ENCODE peak calls at places on chromosomes 1 and 21, in six cellular contexts. E, X, R, A, N and Y are unnamed samples.

GRCh38 chr1:154730986-154731489 is 123.1 kb upstream of the ADAR start:
- DNase-seq in A (peak; percentile 83), N (no peak), R (peak; percentile 71), E (peak; percentile 32), X (no peak), Y (peak; percentile 55)

GRCh38 chr1:204670152-204670927 is 15.2 kb downstream of the LRRN2 start:
- DNase-seq in X (no peak), N (no peak), R (peak; percentile 58), E (peak; percentile 43), A (peak; percentile 82), Y (no peak)

GRCh38 chr1:235401251-235401650 is 34.0 kb downstream of the TBCE start:
- DNase-seq in E (no peak), N (no peak), R (no peak), X (no peak), A (peak; percentile 38), Y (no peak)

GRCh38 chr1:235203428-235203827 is 42.4 kb upstream of the RBM34 start:
- DNase-seq in E (no peak), X (no peak), N (no peak), A (no peak), R (no peak), Y (no peak)

GRCh38 chr1:47433453-47434050 is 4.3 kb upstream of the FOXD2 start:
- DNase-seq in E (no peak), N (no peak), X (no peak), R (no peak), A (no peak), Y (no peak)

GRCh38 chr1:160567858-160568682 is 11.2 kb downstream of the CD84 start:
- DNase-seq in R (no peak), X (peak; percentile 67), A (no peak), E (no peak), N (no peak), Y (no peak)

GRCh38 chr1:162381383-162381782 is at the start of gene C1orf226:
- DNase-seq in E (no peak), A (peak; percentile 19), N (no peak), X (no peak), R (no peak), Y (no peak)

GRCh38 chr21:42537106-42537742 is 23.6 kb downstream of the SLC37A1 start:
- DNase-seq in E (no peak), N (no peak), R (peak; percentile 16), X (no peak), A (peak; percentile 6), Y (no peak)

GRCh38 chr1:176989754-176990153 is 174.8 kb downstream of the ASTN1 start:
- DNase-seq in A (no peak), R (no peak), X (no peak), N (peak; percentile 7), E (no peak), Y (no peak)

GRCh38 chr21:17238468-17238867 is 274.4 kb upstream of the CXADR start:
- DNase-seq in N (no peak), E (no peak), A (no peak), R (no peak), X (no peak), Y (no peak)

GRCh38 chr21:34687065-34687464 is 18.3 kb downstream of the CLIC6 start:
- DNase-seq in A (no peak), R (no peak), E (no peak), N (no peak), X (no peak), Y (peak; percentile 33)

GRCh38 chr1:168783424-168783823 is 54.4 kb upstream of the DPT start:
- DNase-seq in R (no peak), N (no peak), A (peak; percentile 52), X (no peak), E (no peak), Y (no peak)

GRCh38 chr1:50841791-50842387 is 118.2 kb downstream of the FAF1 start:
- DNase-seq in X (no peak), A (peak; percentile 70), R (peak; percentile 72), E (peak; percentile 66), N (no peak), Y (no peak)

GRCh38 chr1:177126267-177126666 is 38.2 kb downstream of the ASTN1 start:
- DNase-seq in X (no peak), R (no peak), N (no peak), E (no peak), A (no peak), Y (no peak)

GRCh38 chr21:15065381-15066230 is 806 bp upstream of the NRIP1 start:
- DNase-seq in R (peak; percentile 92), X (peak; percentile 73), N (peak; percentile 86), E (peak; percentile 71), A (peak; percentile 92), Y (no peak)

GRCh38 chr1:171220551-171221175 is 27.6 kb upstream of the FMO1 start:
- DNase-seq in X (no peak), R (peak; percentile 69), A (peak; percentile 3), N (no peak), E (peak; percentile 9), Y (no peak)

GRCh38 chr1:185156321-185156853 is 366 bp downstream of the TRMT1L start:
- DNase-seq in N (no peak), E (no peak), R (peak; percentile 23), A (peak; percentile 60), X (no peak), Y (no peak)

GRCh38 chr1:172906778-172907592 is 143.8 kb downstream of the TNFSF18 start:
- DNase-seq in A (peak; percentile 92), E (no peak), N (no peak), R (peak; percentile 84), X (no peak), Y (no peak)

GRCh38 chr1:12275370-12275769 is 45.5 kb downstream of the VPS13D start:
- DNase-seq in N (peak; percentile 11), R (peak; percentile 41), X (peak; percentile 61), A (peak; percentile 57), E (peak; percentile 39), Y (peak; percentile 35)

GRCh38 chr1:227798078-227798802 is 17.2 kb upstream of the PRSS38 start:
- DNase-seq in N (no peak), E (no peak), X (no peak), R (no peak), A (no peak), Y (no peak)

GRCh38 chr1:231248778-231249177 is 7.8 kb downstream of the GNPAT start:
- DNase-seq in R (no peak), N (no peak), A (no peak), E (no peak), X (no peak), Y (no peak)

GRCh38 chr1:203663294-203663693 is 36.7 kb downstream of the ATP2B4 start:
- DNase-seq in E (peak; percentile 69), X (no peak), N (no peak), A (peak; percentile 97), R (peak; percentile 76), Y (no peak)

GRCh38 chr1:41486053-41486891 is 1.8 kb upstream of the EDN2 start:
- DNase-seq in R (peak; percentile 60), X (no peak), A (peak; percentile 32), N (no peak), E (no peak), Y (no peak)

GRCh38 chr1:174157157-174157806 is 2.0 kb upstream of the RABGAP1L start:
- DNase-seq in X (peak; percentile 28), R (no peak), N (no peak), A (no peak), E (no peak), Y (no peak)

GRCh38 chr1:41498809-41499208 is 14.3 kb upstream of the EDN2 start:
- DNase-seq in R (peak; percentile 46), E (peak; percentile 71), X (no peak), A (peak; percentile 72), N (peak; percentile 74), Y (no peak)

GRCh38 chr1:37040773-37041172 is 6.5 kb upstream of the GRIK3 start:
- DNase-seq in R (no peak), X (no peak), N (no peak), A (no peak), E (no peak), Y (no peak)

GRCh38 chr1:41765109-41765655 is 153.5 kb downstream of the HIVEP3 start:
- DNase-seq in N (no peak), E (no peak), R (no peak), A (no peak), X (no peak), Y (no peak)